ENCODE peak calls at places on chromosomes 7 and 10, in six cellular contexts. M is OCI-LY7, Z is PC-9, N is cardiac muscle cell, J is uterus, I is fibroblast of pulmonary artery. B is an unnamed sample.

GRCh38 chr7:89607797-89608196 is 546.5 kb upstream of the STEAP1 start:
- DNase-seq in M (no peak), Z (no peak), N (no peak), J (no peak), I (no peak), B (no peak)

GRCh38 chr10:67306588-67307205 is 380.9 kb downstream of the LRRTM3 start:
- DNase-seq in M (peak; percentile 22), Z (no peak), N (peak; percentile 32), J (no peak), I (peak; percentile 22), B (no peak)

GRCh38 chr10:78898341-78899097 is 170.2 kb upstream of the ZMIZ1 start:
- DNase-seq in M (no peak), Z (no peak), N (no peak), J (no peak), I (no peak), B (no peak)

GRCh38 chr10:24974978-24975377 is 22.6 kb upstream of the PRTFDC1 start:
- DNase-seq in M (no peak), Z (no peak), N (no peak), J (peak; percentile 62), I (peak; percentile 96), B (no peak)

GRCh38 chr7:148442933-148443332 is 147.6 kb upstream of the C7orf33 start:
- DNase-seq in M (no peak), Z (no peak), N (no peak), J (no peak), I (no peak), B (no peak)

GRCh38 chr7:341841-342638 is 52.1 kb downstream of the FOXL3 start:
- DNase-seq in M (no peak), Z (no peak), N (no peak), J (no peak), I (no peak), B (peak; percentile 99)

GRCh38 chr10:35421553-35422178 is 85.4 kb downstream of the CCNY start:
- DNase-seq in M (no peak), Z (peak; percentile 78), N (no peak), J (peak; percentile 83), I (peak; percentile 91), B (no peak)

GRCh38 chr7:131328387-131329175 is 905 bp downstream of the MKLN1 start:
- DNase-seq in M (no peak), Z (no peak), N (no peak), J (no peak), I (peak; percentile 42), B (no peak)

GRCh38 chr7:112101083-112101846 is 104.9 kb downstream of the DOCK4 start:
- DNase-seq in M (no peak), Z (no peak), N (no peak), J (no peak), I (no peak), B (no peak)

GRCh38 chr7:71419546-71420337 is 287.8 kb downstream of the GALNT17 start:
- DNase-seq in M (no peak), Z (no peak), N (no peak), J (no peak), I (no peak), B (no peak)

GRCh38 chr10:71687480-71687879 is 32.1 kb downstream of the C10orf105 start:
- DNase-seq in M (no peak), Z (no peak), N (no peak), J (no peak), I (no peak), B (no peak)

GRCh38 chr7:144670251-144670650 is 165.6 kb downstream of the TPK1 start:
- DNase-seq in M (peak; percentile 5), Z (peak; percentile 36), N (no peak), J (no peak), I (peak; percentile 38), B (peak; percentile 11)

GRCh38 chr7:66948480-66949109 is 27.6 kb downstream of the TMEM248 start:
- DNase-seq in M (no peak), Z (no peak), N (no peak), J (no peak), I (no peak), B (no peak)

GRCh38 chr7:24835643-24836042 is 78.4 kb upstream of the GSDME start:
- DNase-seq in M (peak; percentile 34), Z (no peak), N (no peak), J (no peak), I (no peak), B (no peak)

GRCh38 chr10:82394122-82394521 is 519.1 kb downstream of the NRG3 start:
- DNase-seq in M (no peak), Z (no peak), N (no peak), J (no peak), I (peak; percentile 4), B (peak; percentile 71)

DNA sequence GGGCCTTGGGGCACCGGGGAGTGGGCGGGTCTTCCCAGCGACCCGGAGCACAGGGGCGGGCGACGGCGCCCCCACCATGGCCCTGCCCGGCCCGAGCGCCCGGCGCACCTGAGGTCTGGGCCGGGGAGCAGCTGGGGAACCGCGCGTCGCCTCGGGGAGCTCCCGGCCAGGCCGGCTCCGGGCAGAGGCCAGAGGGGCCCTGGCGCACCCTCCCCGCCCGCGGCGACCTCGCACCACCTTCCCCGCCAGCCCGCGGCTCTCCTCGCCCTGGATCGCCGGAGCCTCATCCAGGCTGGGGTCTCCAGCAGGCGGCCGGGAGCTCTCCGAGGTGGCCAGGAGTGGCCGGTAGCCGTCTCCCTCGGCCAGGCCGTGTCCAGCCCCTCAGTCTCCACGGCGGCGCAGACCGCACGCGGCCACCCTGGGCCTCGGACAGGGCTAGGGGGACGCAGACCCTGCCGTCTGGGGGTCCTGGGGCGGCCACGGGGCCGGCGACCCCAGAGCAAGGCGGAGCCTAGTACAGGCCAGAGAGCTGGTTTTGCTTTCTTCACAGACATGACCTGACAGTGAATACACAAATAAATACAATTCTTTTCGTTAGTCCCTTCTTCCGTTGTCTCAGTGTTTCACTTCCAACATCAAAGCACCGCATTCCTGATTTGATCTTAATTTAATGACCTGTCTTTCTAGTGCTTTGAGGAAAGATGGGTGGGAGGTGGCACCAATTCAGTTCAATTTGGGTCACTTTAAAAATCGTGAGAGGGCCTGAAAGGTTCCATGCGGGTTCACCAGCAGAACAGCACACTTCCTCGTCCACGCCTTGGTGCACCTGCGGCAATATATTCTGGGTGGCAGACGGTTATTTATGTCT is 357.0 kb downstream of the DNAJB6 start:
- DNase-seq in M (no peak), Z (no peak), N (peak; percentile 63), J (peak; percentile 1), I (no peak), B (no peak)
- H3K4me3 ChIP-seq in M (no peak overlapping the region), Z (no peak overlapping the region), N (no peak overlapping the region), J (no peak overlapping the region), I (no peak overlapping the region), B (no peak overlapping the region)

DNA sequence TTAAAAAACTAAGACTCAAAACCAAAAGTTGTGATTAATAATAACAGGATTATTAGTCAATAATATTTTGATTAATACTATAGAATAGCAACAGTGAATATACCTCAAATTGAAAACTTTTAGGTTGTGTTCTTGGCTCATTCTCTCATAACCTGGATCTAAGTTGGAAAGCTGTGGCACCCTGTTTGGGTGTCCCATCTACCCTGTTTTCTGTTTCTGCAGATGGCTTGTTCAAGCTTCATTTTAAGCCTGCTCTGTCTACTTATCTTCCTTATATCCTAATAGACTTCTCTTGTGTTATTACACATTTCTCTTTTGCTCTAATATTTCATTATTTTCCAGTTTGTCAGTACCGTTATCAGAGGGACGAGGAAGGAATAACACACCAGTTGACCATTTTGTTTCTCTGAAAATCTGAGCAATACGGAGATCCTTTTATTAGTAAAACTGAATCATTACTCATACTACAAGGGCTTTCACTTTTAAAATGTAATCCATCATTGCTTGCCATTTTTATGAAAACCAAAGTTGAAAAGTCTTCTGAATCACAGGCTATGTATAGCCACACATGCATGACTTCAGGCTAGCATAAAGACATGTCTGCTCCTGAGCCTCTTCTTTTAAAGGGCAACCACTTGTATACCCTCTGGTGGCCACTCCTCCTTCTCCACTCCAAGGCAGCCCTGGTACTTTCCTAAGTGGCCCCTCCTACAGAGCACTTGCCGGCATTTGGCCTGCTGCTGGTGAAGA is 22.3 kb downstream of the COX15 start:
- DNase-seq in M (no peak), Z (no peak), N (peak; percentile 73), J (no peak), I (no peak), B (no peak)
- H3K4me3 ChIP-seq in M (no peak overlapping the region), Z (no peak overlapping the region), N (no peak overlapping the region), J (no peak overlapping the region), I (no peak overlapping the region), B (no peak overlapping the region)

DNA sequence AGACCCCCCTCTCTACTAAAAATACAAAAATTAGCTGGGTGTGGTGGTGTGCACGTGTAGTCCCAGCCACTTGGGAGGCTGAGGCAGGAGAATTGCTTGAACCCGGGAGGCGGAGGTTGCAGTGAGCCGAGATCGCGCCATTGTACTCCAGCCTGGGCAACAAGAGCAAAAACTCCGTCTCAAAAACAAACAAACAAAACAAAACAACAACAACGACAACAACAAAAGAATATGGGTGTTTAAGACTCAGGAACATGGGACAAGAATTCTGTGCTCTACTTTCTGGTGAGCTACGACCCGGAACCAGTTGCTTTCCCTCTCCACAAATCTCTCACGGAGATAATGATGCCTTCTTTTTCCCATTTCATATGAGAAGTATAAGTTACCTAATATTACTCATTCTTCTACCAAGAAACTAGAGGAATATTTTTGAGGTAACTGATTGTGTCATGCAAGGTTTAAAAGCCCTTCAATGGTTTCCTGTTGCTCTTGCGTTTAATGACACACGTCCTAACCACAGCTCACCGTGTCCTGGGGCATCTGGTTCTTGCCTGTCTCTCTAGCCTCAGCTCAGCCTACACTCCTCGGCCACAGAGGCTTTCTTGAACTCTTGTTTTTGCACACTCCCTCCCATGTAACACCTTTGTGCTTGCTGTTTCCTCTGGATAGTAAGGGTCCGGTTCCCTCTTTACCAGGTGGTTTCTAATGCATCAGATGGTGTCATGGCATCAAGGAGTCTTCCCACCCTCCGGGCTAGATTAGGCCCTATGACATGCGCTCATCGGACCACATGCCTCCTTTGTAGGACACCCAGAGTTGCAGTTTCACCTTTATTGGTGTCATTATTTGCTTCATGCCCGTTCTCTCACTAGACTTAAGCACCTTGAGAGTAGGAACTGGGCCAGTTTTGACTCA is 67.5 kb downstream of the PFKFB3 start:
- DNase-seq in M (peak; percentile 16), Z (no peak), N (no peak), J (no peak), I (no peak), B (no peak)
- H3K4me3 ChIP-seq in M (no peak overlapping the region), Z (no peak overlapping the region), N (no peak overlapping the region), J (no peak overlapping the region), I (no peak overlapping the region), B (no peak overlapping the region)

DNA sequence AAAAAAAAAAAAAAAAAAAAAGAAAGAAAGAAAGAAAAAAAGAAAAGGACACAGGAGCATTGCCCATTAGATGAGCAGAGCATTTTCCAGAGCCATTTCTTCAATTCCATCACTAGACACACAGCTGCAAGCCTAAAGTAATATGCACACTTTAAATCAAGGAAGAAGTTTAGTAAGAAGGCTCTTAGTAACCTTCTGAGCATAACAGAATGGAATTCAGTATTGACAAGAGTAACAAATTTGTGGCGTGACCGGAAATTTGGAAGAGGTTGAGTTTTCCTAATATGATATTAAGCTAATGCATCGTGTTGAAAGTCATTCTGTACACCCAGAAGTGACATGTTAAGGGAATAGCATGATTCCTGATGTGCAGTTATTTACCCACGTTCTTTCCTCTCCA is 35.3 kb downstream of the SMURF1 start:
- DNase-seq in M (no peak), Z (no peak), N (no peak), J (no peak), I (peak; percentile 43), B (no peak)
- H3K4me3 ChIP-seq in M (no peak overlapping the region), Z (no peak overlapping the region), N (no peak overlapping the region), J (no peak overlapping the region), I (no peak overlapping the region), B (no peak overlapping the region)